ENCODE peak calls at places on chromosomes 7 and 10, in eight cellular contexts. G is lower leg skin, R is RWPE1, P is dorsolateral prefrontal cortex, W is psoas muscle, M is GM13977, T is AG10803, N is mucosa of descending colon. U is an unnamed sample.

GRCh38 chr7:50308301-50309129 is 4.0 kb downstream of the IKZF1 start:
- DNase-seq in N (no peak), T (no peak), R (no peak), W (no peak), G (no peak), P (no peak), M (no peak), U (peak)

GRCh38 chr7:100003711-100004661 is 11.4 kb upstream of the ZKSCAN1 start:
- DNase-seq in W (no peak), G (no peak), N (peak), R (no peak), M (no peak), P (no peak), T (no peak), U (no peak)

GRCh38 chr7:5428470-5429252 is 5.0 kb upstream of the TNRC18 start:
- DNase-seq in M (no peak), N (peak), R (peak), P (peak), G (peak), W (peak), T (peak), U (peak)

GRCh38 chr10:104406715-104407517 is 53.3 kb downstream of the CFAP58 start:
- DNase-seq in M (peak), T (peak), W (no peak), P (no peak), R (peak), G (no peak), N (no peak), U (no peak)

GRCh38 chr7:96675548-96675947 is 34.1 kb downstream of the SEM1 start:
- DNase-seq in P (no peak), W (no peak), N (no peak), T (no peak), R (no peak), M (no peak), G (no peak), U (no peak)

GRCh38 chr7:45576249-45576929 is 2.2 kb downstream of the ADCY1 start:
- DNase-seq in R (no peak), M (no peak), P (no peak), W (no peak), T (no peak), G (no peak), N (no peak), U (no peak)

GRCh38 chr10:87541114-87541513 is 36.4 kb downstream of the MINPP1 start:
- DNase-seq in W (no peak), G (no peak), M (no peak), R (no peak), P (no peak), T (no peak), N (no peak), U (no peak)

GRCh38 chr7:81925530-81925929 is 155.7 kb upstream of the HGF start:
- DNase-seq in G (no peak), M (no peak), W (no peak), T (no peak), R (no peak), P (no peak), N (no peak), U (no peak)

GRCh38 chr10:42632557-42632956 is 5.8 kb downstream of the ZNF33B start:
- DNase-seq in W (no peak), P (no peak), G (no peak), T (no peak), M (no peak), R (no peak), N (no peak), U (no peak)

GRCh38 chr10:48605264-48605615 is 367 bp upstream of the ARHGAP22 start:
- DNase-seq in G (no peak), M (no peak), T (no peak), R (no peak), W (no peak), N (no peak), P (no peak), U (no peak)

GRCh38 chr10:124354411-124355382 is 64.0 kb downstream of the OAT start:
- DNase-seq in W (peak), P (no peak), R (no peak), G (peak), M (peak), T (peak), N (no peak), U (peak)

GRCh38 chr10:44589181-44589884 is 204.4 kb upstream of the CXCL12 start:
- DNase-seq in W (no peak), R (no peak), G (no peak), P (no peak), N (no peak), T (no peak), M (no peak), U (no peak)
- TF ChIP-seq CTCF in W (no peak), R (no peak), G (no peak), P (no peak), N (no peak), T (no peak), M (no peak), U (no peak)

GRCh38 chr7:69109131-69109740 is 489.0 kb upstream of the AUTS2 start:
- DNase-seq in T (no peak), P (peak), M (no peak), G (peak), R (no peak), W (no peak), N (no peak), U (no peak)
- TF ChIP-seq CTCF in T (no peak), P (no peak), M (no peak), G (no peak), R (no peak), W (no peak), N (no peak), U (no peak)

GRCh38 chr7:157977717-157978470 is 609.7 kb downstream of the PTPRN2 start:
- DNase-seq in M (no peak), W (no peak), N (no peak), P (no peak), R (no peak), T (no peak), G (peak), U (no peak)

GRCh38 chr7:157981778-157982177 is 605.8 kb downstream of the PTPRN2 start:
- DNase-seq in N (no peak), G (peak), P (no peak), R (no peak), T (no peak), M (no peak), W (no peak), U (no peak)

GRCh38 chr7:157980774-157981173 is 606.8 kb downstream of the PTPRN2 start:
- DNase-seq in P (no peak), N (no peak), G (peak), W (no peak), M (no peak), T (no peak), R (no peak), U (no peak)

GRCh38 chr7:157978766-157979165 is 608.9 kb downstream of the PTPRN2 start:
- DNase-seq in W (no peak), N (no peak), R (no peak), M (no peak), G (peak), T (no peak), P (no peak), U (no peak)

DNA sequence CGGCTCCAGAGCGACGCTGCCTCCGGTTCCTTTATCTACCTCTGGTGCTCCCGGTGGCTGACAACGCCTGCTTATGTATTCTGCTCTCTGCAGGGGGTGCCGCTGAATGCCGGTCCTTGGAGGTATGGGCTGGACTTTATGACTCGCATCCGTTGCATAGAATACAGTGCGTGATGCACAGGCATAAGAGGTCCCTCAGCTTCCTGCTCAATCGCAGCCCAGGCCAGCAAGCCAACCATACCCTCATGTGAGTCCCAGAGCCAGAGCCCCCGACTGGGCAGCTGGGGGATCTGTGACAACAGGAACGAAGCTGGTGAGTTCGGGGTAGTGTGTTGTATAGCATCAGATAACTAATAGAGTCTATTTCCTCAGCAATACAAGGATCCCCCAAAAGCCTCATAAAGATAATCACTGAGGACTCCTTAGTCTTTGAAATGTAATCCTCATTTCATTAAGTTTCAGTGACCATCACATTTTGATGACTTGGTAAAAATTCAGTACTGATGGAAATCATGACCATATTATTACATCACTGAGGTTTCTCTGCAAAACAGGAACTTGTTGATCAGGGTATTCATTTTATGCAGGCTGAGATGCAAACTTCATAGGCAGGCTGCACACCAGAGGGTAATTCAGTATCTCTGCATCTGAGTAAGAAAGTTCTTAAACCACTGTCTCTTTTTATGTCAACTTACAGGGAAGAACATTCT is 607.8 kb downstream of the PTPRN2 start:
- DNase-seq in P (no peak), R (no peak), G (peak), M (no peak), T (no peak), W (no peak), N (no peak), U (no peak)
- TF ChIP-seq CTCF in P (no peak), R (no peak), G (no peak), M (no peak), T (no peak), W (no peak), N (no peak), U (no peak)

DNA sequence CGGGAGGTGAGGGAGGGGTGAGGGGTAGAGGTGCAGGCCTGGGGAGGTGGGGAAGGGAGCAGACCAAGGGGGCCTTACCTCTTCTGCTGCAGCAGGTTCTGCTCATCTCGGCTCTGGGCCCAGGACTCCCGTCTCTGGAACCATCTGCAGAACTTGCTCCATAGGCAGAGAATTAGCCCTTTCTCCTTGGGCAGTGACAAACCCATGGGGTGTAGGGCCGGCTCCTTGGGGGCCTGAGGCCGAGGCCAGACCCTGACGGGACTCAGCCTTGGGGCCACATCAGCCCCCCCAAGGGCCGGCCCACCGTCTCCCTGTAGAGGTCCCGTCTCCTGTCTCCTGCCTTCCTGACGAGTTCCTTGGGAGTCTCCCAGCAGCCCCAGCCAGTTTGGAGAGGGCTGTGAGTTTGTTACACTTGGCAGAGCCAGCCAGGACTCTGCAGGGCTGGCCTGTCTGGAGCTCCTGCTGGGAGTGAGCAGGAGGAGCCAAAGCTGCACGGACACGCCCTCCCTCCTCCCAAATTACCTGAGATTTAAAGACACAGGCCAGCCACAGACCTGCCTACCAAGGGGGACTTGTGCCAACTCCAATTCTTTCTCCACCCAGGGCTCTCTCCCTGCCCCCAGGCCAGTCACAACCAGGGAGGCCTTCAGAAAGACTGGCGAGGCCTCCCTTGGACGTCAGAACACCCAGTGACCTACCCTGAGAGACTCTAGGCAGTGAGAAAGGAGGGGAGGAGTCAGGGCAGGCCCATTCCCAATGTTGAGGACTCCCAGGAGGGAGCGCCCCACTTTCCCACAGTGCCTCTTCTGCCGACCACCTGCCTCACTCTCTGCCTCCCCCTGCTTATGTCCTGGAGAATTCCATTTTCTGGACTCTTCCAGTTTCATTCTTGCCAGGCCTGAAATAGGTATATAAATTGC is at the start of gene TRPV6:
- DNase-seq in W (no peak), M (no peak), N (no peak), G (peak), R (peak), P (peak), T (no peak), U (no peak)
- TF ChIP-seq CTCF in W (no peak), M (no peak), N (no peak), G (no peak), R (no peak), P (no peak), T (no peak), U (no peak)

GRCh38 chr10:91409869-91410637 is at the start of gene HECTD2:
- DNase-seq in R (peak), M (peak), W (peak), N (peak), P (peak), G (peak), T (peak), U (peak)
- TF ChIP-seq CTCF in R (peak), M (peak), W (peak), N (peak), P (no peak), G (no peak), T (peak), U (no peak)

U was measured in activated CD8-positive, alpha-beta T cell treated with anti-CD3 and anti-CD28 coated beads for 36 hours.